ENCODE peak calls at places on chromosome 20, in five cellular contexts. E, V, B, X and D are unnamed samples.

GRCh38 chr20:21510995-21511394 is 2.9 kb downstream of the NKX2-2 start:
- DNase-seq in V (no peak), B (no peak), X (no peak), E (no peak), D (no peak)

GRCh38 chr20:40672095-40672494 is 16.9 kb downstream of the MAFB start:
- DNase-seq in E (no peak), X (no peak), V (no peak), B (no peak), D (no peak)

GRCh38 chr20:43726811-43727338 is at the start of gene GTSF1L:
- DNase-seq in B (no peak), E (no peak), X (no peak), V (no peak), D (no peak)

GRCh38 chr20:62761759-62762131 is 34.5 kb upstream of the MRGBP start:
- DNase-seq in X (peak; percentile 32), V (no peak), B (no peak), E (no peak), D (no peak)

GRCh38 chr20:10065154-10065833 is 30.5 kb downstream of the ANKEF1 start:
- DNase-seq in X (no peak), B (no peak), E (no peak), V (no peak), D (no peak)

GRCh38 chr20:63539092-63539430 is 1.9 kb upstream of the PTK6 start:
- DNase-seq in V (no peak), E (no peak), B (no peak), X (no peak), D (no peak)

GRCh38 chr20:60035-60918 is 27.2 kb upstream of the DEFB125 start:
- DNase-seq in V (no peak), B (no peak), E (no peak), X (no peak), D (no peak)

GRCh38 chr20:22582960-22583772 is 1.2 kb downstream of the FOXA2 start:
- DNase-seq in X (peak; percentile 89), B (no peak), V (no peak), E (no peak), D (no peak)

GRCh38 chr20:25072226-25072811 is 9.6 kb downstream of the VSX1 start:
- DNase-seq in X (no peak), E (no peak), B (no peak), V (no peak), D (no peak)

GRCh38 chr20:15487030-15487429 is 1086.2 kb downstream of the KIF16B start:
- DNase-seq in X (no peak), B (no peak), E (no peak), V (no peak), D (no peak)

GRCh38 chr20:60102665-60103210 is 144.5 kb downstream of the CDH26 start:
- DNase-seq in V (no peak), X (no peak), B (no peak), E (no peak), D (no peak)

GRCh38 chr20:31675828-31676533 is 38.3 kb downstream of the COX4I2 start:
- DNase-seq in V (peak; percentile 42), X (no peak), B (peak; percentile 69), E (peak; percentile 35), D (no peak)

GRCh38 chr20:25987073-25987927 is 290.6 kb upstream of the ZNF337 start:
- DNase-seq in B (peak; percentile 59), X (peak; percentile 78), V (no peak), E (peak; percentile 58), D (no peak)

GRCh38 chr20:37775200-37775599 is 81.4 kb downstream of the CTNNBL1 start:
- DNase-seq in V (no peak), E (no peak), X (no peak), B (no peak), D (no peak)

GRCh38 chr20:25224941-25225340 is 22.9 kb upstream of the PYGB start:
- DNase-seq in E (no peak), X (peak; percentile 70), B (no peak), V (no peak), D (no peak)

GRCh38 chr20:63322146-63322922 is 29.3 kb downstream of the COL20A1 start:
- DNase-seq in B (no peak), V (no peak), E (peak; percentile 45), X (no peak), D (peak; percentile 16)

GRCh38 chr20:8518878-8519277 is 386.8 kb downstream of the PLCB1 start:
- DNase-seq in E (no peak), V (no peak), B (no peak), X (no peak), D (no peak)

GRCh38 chr20:45337367-45338120 is 10.7 kb downstream of the SDC4 start:
- DNase-seq in E (peak; percentile 63), X (peak; percentile 67), B (peak; percentile 67), V (no peak), D (peak; percentile 62)

GRCh38 chr20:22575087-22575721 is 9.2 kb downstream of the FOXA2 start:
- DNase-seq in V (no peak), X (no peak), B (no peak), E (no peak), D (no peak)

GRCh38 chr20:17226410-17227198 is at the start of gene PCSK2:
- DNase-seq in V (peak; percentile 95), E (peak; percentile 86), B (peak; percentile 66), X (peak; percentile 73), D (peak; percentile 76)

GRCh38 chr20:32091888-32092346 is 17.6 kb upstream of the TM9SF4 start:
- DNase-seq in V (peak; percentile 85), B (peak; percentile 91), E (peak; percentile 65), X (peak; percentile 87), D (peak; percentile 88)

GRCh38 chr20:55116598-55116997 is 641.2 kb downstream of the DOK5 start:
- DNase-seq in E (no peak), X (no peak), B (no peak), V (no peak), D (no peak)

GRCh38 chr20:16719421-16719820 is 10.4 kb upstream of the SNRPB2 start:
- DNase-seq in V (no peak), B (no peak), E (no peak), X (no peak), D (no peak)

GRCh38 chr20:62413025-62413580 is 6.0 kb upstream of the CABLES2 start:
- DNase-seq in X (no peak), V (no peak), B (no peak), E (no peak), D (no peak)

GRCh38 chr20:43721429-43722152 is 5.2 kb downstream of the GTSF1L start:
- DNase-seq in X (no peak), E (no peak), V (no peak), B (no peak), D (no peak)

GRCh38 chr20:46709459-46710148 is at the start of gene SLC2A10:
- DNase-seq in V (no peak), X (peak; percentile 90), B (peak; percentile 65), E (peak; percentile 74), D (peak; percentile 45)

GRCh38 chr20:43550456-43550855 is 8.4 kb upstream of the SGK2 start:
- DNase-seq in X (no peak), E (no peak), V (no peak), B (no peak), D (no peak)

GRCh38 chr20:16128538-16129106 is 444.6 kb downstream of the KIF16B start:
- DNase-seq in E (no peak), V (no peak), B (no peak), X (no peak), D (no peak)

GRCh38 chr20:62908971-62909791 is 17.1 kb downstream of the DIDO1 start:
- DNase-seq in X (no peak), B (no peak), V (no peak), E (no peak), D (no peak)

GRCh38 chr20:14142964-14143627 is 147.8 kb downstream of the MACROD2 start:
- DNase-seq in B (no peak), X (no peak), E (no peak), V (no peak), D (no peak)

GRCh38 chr20:14148042-14148441 is 152.7 kb downstream of the MACROD2 start:
- DNase-seq in E (no peak), B (no peak), V (no peak), X (no peak), D (no peak)

GRCh38 chr20:14142171-14142570 is 146.9 kb downstream of the MACROD2 start:
- DNase-seq in E (peak; percentile 29), X (no peak), B (peak; percentile 79), V (peak; percentile 60), D (peak; percentile 35)
- TF ChIP-seq CTCF in E (no peak), X (no peak), B (peak; percentile 24), V (peak; percentile 70), D (peak; percentile 42)

DNA sequence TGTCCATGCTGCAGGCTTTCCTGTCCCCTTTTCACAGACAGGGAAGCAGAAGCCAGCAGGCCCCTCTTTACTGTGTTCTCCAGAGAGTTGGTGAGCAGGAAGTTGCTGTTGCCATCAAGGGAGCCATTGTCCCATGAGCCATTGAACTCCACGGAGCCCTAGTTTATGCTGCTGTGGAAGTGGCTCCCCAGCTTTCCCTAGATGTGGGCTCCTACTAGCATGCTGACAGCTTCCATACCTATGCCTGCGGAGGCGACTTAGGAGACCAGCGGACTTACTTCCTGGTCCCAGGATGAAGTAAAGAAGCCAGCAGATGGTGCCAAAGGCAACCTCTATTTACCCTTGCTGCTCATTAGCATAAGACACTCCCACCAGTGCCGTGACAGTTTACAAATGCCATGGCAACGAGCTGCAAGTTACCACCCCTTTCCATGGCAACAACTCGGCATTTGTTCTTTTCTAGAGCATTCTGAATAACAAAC is 30.8 kb upstream of the FKBP1A start:
- DNase-seq in E (no peak), X (no peak), V (peak; percentile 74), B (no peak), D (no peak)
- TF ChIP-seq CTCF in E (no peak), X (no peak), V (peak; percentile 51), B (no peak), D (no peak)

GRCh38 chr20:4045741-4046140 is 30.4 kb upstream of the RNF24 start:
- DNase-seq in B (no peak), E (no peak), X (no peak), V (no peak), D (no peak)

GRCh38 chr20:4047614-4048013 is 32.3 kb upstream of the RNF24 start:
- DNase-seq in V (no peak), E (no peak), X (no peak), B (no peak), D (no peak)

GRCh38 chr20:4045082-4045481 is 29.7 kb upstream of the RNF24 start:
- DNase-seq in E (no peak), V (no peak), X (no peak), B (no peak), D (no peak)

GRCh38 chr20:4046926-4047325 is 31.6 kb upstream of the RNF24 start:
- DNase-seq in V (no peak), X (no peak), E (no peak), B (no peak), D (no peak)

GRCh38 chr20:4046311-4046924 is 31.1 kb upstream of the RNF24 start:
- DNase-seq in B (no peak), E (no peak), V (no peak), X (no peak), D (no peak)
- TF ChIP-seq CTCF in B (no peak), E (no peak), V (no peak), X (no peak), D (no peak)

GRCh38 chr20:58893355-58894151 is 41.0 kb downstream of the GNAS start:
- DNase-seq in V (no peak), E (no peak), X (no peak), B (no peak), D (no peak)

GRCh38 chr20:58891686-58892125 is 39.2 kb downstream of the GNAS start:
- DNase-seq in V (peak; percentile 39), X (peak; percentile 73), B (no peak), E (peak; percentile 71), D (peak; percentile 51)

GRCh38 chr20:58892932-58893224 is 40.4 kb downstream of the GNAS start:
- DNase-seq in V (no peak), B (no peak), X (no peak), E (no peak), D (no peak)

GRCh38 chr20:58891076-58891685 is 38.7 kb downstream of the GNAS start:
- DNase-seq in E (no peak), X (peak; percentile 86), B (peak; percentile 77), V (peak; percentile 79), D (peak; percentile 77)

GRCh38 chr20:58892126-58892931 is 39.8 kb downstream of the GNAS start:
- DNase-seq in B (peak; percentile 82), E (peak; percentile 82), V (peak; percentile 93), X (peak; percentile 86), D (peak; percentile 71)
- TF ChIP-seq CTCF in B (no peak), E (no peak), V (peak; percentile 14), X (no peak), D (no peak)